ENCODE peak calls at places on chromosomes 4 and X, in eight cellular contexts. L is aorta, M is left lung, I is PC-3, H is fibroblast of lung, C is RWPE1, A is lung, K is astrocyte. X is an unnamed sample.

GRCh38 chrX:72282302-72282701 is 5.3 kb upstream of the RPS4X start:
- DNase-seq in L (no peak), M (no peak), I (no peak), H (no peak), C (no peak), A (no peak), K (no peak), X (no peak)

GRCh38 chr4:45518832-45519231 is 605.0 kb downstream of the GABRG1 start:
- DNase-seq in L (no peak), M (no peak), I (no peak), H (no peak), C (no peak), A (no peak), K (no peak), X (no peak)

GRCh38 chr4:40363382-40363920 is 28.3 kb downstream of the CHRNA9 start:
- DNase-seq in L (no peak), M (no peak), I (peak), H (no peak), C (no peak), A (peak), K (no peak), X (peak)

GRCh38 chr4:96698891-96699290 is 859.0 kb downstream of the PDHA2 start:
- DNase-seq in L (no peak), M (no peak), I (no peak), H (peak), C (no peak), A (no peak), K (peak), X (no peak)

GRCh38 chrX:119729408-119730201 is 28.8 kb upstream of the SOWAHD start:
- DNase-seq in L (no peak), M (no peak), I (peak), H (peak), C (peak), A (peak), K (no peak), X (no peak)

GRCh38 chr4:98620087-98620784 is 38.2 kb downstream of the TSPAN5 start:
- DNase-seq in L (no peak), M (no peak), I (no peak), H (no peak), C (no peak), A (no peak), K (no peak), X (no peak)

GRCh38 chr4:7324651-7325121 is 110.0 kb downstream of the PSAPL1 start:
- DNase-seq in L (peak), M (peak), I (no peak), H (no peak), C (no peak), A (no peak), K (no peak), X (no peak)

GRCh38 chrX:104668550-104668949 is 102.6 kb downstream of the IL1RAPL2 start:
- DNase-seq in L (no peak), M (no peak), I (peak), H (peak), C (no peak), A (no peak), K (peak), X (no peak)

GRCh38 chr4:26410385-26411293 is 79.6 kb downstream of the CCKAR start:
- DNase-seq in L (no peak), M (no peak), I (peak), H (peak), C (peak), A (no peak), K (no peak), X (no peak)

GRCh38 chrX:121579016-121579760 is 531.8 kb downstream of the GLUD2 start:
- DNase-seq in L (no peak), M (no peak), I (peak), H (peak), C (no peak), A (no peak), K (no peak), X (no peak)

GRCh38 chrX:14673764-14674163 is 144.4 kb downstream of the GLRA2 start:
- DNase-seq in L (no peak), M (no peak), I (peak), H (peak), C (peak), A (no peak), K (peak), X (peak)

GRCh38 chrX:38304010-38304409 is 23.3 kb downstream of the RPGR start:
- DNase-seq in L (no peak), M (no peak), I (peak), H (no peak), C (no peak), A (no peak), K (no peak), X (no peak)

GRCh38 chr4:74283614-74284013 is 24.7 kb upstream of the EPGN start:
- DNase-seq in L (no peak), M (no peak), I (peak), H (peak), C (peak), A (no peak), K (peak), X (peak)
- H3K27ac ChIP-seq in L (no peak), M (no peak), I (peak), H (peak), C (no peak), A (no peak), K (peak), X (peak)

DNA sequence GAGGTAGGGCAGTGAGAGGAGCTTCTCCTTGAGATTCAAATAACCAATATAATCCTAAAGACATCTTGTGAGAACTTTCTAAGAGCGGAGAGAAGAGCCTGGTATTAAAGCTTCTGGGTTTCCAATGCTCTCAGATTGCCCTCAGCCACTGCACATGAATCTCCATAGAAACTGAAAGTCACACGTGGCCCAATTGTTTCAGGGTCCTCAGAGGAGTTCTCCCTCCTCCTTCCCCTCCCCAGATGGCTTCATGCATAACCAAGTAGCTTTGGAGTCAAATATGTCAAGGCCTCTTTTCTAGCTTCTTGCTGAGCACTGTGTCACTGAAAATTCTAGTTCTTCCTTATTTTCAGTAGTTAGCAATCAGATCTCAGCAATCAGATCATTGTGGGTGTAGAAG is 2.3 kb downstream of the BTK start:
- DNase-seq in L (no peak), M (no peak), I (no peak), H (no peak), C (no peak), A (no peak), K (no peak), X (no peak)
- H3K27ac ChIP-seq in L (no peak), M (no peak), I (no peak), H (no peak), C (no peak), A (no peak), K (no peak), X (no peak)

DNA sequence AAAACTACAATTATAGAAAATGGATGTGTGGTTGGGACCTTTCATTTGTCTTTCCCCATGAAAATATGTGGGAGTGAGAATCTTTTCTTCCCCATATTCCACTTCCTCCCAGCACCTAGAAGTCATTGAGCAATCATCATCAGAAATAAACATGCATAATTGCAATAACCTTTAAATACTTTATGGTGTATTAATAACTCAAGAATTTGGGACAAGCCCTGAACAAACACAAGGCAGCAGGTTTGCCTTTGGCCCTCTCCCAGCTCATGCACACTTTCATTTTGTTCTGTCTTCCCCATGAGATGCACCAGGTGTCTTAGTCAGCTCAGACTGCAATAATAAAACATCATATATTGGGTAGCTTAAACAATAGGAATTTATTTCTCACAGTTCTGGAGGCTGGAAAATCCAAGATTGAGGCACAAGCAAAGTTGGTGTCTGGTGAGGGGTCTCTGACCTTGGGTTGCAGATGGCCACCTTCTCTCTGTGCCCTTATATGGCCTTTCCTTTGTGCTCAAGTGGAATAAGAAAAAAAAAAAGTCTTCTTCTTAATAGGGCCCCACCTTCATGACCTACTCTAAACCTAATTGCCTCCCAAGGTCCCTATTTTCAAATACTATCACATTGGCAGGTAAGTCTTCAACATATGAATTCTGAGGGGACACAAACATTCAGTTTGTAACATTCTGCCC is 34.7 kb upstream of the TMEM184C start:
- DNase-seq in L (no peak), M (no peak), I (peak), H (peak), C (peak), A (no peak), K (peak), X (peak)
- H3K27ac ChIP-seq in L (no peak), M (no peak), I (peak), H (no peak), C (no peak), A (no peak), K (no peak), X (peak)

DNA sequence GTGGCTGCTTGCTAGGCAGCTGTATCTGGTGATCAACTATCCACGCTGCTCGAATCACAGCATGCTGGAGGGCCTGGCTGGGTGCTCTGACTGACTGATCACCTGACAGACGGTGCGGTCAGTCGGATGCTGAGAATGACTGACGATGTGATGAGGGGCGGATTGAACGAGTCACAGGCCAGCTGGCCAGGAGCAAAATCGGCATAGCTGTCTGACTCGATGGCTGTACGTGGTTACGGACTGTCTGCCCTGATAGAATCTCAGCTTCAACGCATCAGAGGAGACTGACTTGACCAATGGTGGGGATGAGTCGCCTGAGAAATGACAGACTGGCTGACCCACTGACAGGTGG is 1.0 kb upstream of the SUV39H1 start:
- DNase-seq in L (no peak), M (no peak), I (peak), H (peak), C (no peak), A (no peak), K (peak), X (no peak)
- H3K27ac ChIP-seq in L (peak), M (no peak), I (no peak), H (peak), C (peak), A (peak), K (peak), X (no peak)

GRCh38 chr4:169268951-169269781 is 1.6 kb downstream of the SH3RF1 start:
- DNase-seq in L (no peak), M (no peak), I (peak), H (peak), C (no peak), A (no peak), K (peak), X (no peak)

GRCh38 chr4:169266661-169267060 is 4.1 kb downstream of the SH3RF1 start:
- DNase-seq in L (no peak), M (no peak), I (no peak), H (no peak), C (no peak), A (no peak), K (no peak), X (no peak)

GRCh38 chr4:169263791-169264392 is 6.9 kb downstream of the SH3RF1 start:
- DNase-seq in L (no peak), M (no peak), I (no peak), H (no peak), C (no peak), A (peak), K (no peak), X (no peak)

GRCh38 chr4:169266081-169266480 is 4.7 kb downstream of the SH3RF1 start:
- DNase-seq in L (no peak), M (no peak), I (no peak), H (no peak), C (no peak), A (no peak), K (no peak), X (no peak)

DNA sequence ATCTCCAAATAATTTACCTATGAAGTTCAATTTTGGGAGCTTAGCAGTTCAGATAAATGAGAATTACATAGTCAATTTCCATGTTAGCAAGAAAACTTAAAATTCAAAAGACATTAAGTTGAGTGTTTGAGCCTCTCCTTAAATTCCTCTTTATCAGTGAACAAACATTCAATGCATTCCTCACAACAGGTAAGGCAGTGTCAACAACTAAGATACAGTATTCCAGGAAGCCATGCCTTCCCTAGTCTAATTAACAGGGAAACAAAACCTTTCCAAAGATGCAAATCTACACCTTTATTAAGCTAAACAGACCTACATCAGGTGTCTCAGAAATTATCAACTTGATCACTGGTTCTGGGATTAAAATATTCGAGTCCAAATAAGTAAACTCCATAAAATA is 3.7 kb downstream of the SH3RF1 start:
- DNase-seq in L (no peak), M (no peak), I (peak), H (no peak), C (no peak), A (no peak), K (no peak), X (no peak)
- H3K27ac ChIP-seq in L (no peak), M (peak), I (no peak), H (no peak), C (no peak), A (no peak), K (no peak), X (peak)

X was measured in epithelial cell of prostate.